ENCODE peak calls at places on chromosome 13, in nine cellular contexts. One of them, this sample, is unnamed.

GRCh38 chr13:98945863-98946605 is 31.8 kb downstream of the DOCK9 start:
- DNase-seq in C1 segment of cervical spinal cord: no peak
- DNase-seq in fibroblast of the aortic adventitia: no peak
- DNase-seq in NCI-H1436: no peak
- DNase-seq in transverse colon: no peak
- DNase-seq in left colon: no peak
- DNase-seq in ELR: peak
- DNase-seq in dorsolateral prefrontal cortex: no peak
- DNase-seq in T follicular helper cell: no peak
- DNase-seq in this sample: no peak

GRCh38 chr13:44273991-44274810 is 99.4 kb upstream of the SERP2 start:
- DNase-seq in fibroblast of the aortic adventitia: peak
- DNase-seq in T follicular helper cell: no peak
- DNase-seq in C1 segment of cervical spinal cord: no peak
- DNase-seq in NCI-H1436: no peak
- DNase-seq in transverse colon: no peak
- DNase-seq in left colon: no peak
- DNase-seq in dorsolateral prefrontal cortex: no peak
- DNase-seq in ELR: peak
- DNase-seq in this sample: no peak

GRCh38 chr13:45728759-45729158 is 26.6 kb downstream of the CBY2 start:
- DNase-seq in NCI-H1436: no peak
- DNase-seq in left colon: no peak
- DNase-seq in T follicular helper cell: no peak
- DNase-seq in ELR: peak
- DNase-seq in dorsolateral prefrontal cortex: no peak
- DNase-seq in transverse colon: no peak
- DNase-seq in fibroblast of the aortic adventitia: no peak
- DNase-seq in C1 segment of cervical spinal cord: no peak
- DNase-seq in this sample: no peak

GRCh38 chr13:24339937-24340607 is 30.7 kb downstream of the C1QTNF9 start:
- DNase-seq in NCI-H1436: no peak
- DNase-seq in dorsolateral prefrontal cortex: no peak
- DNase-seq in fibroblast of the aortic adventitia: no peak
- DNase-seq in transverse colon: no peak
- DNase-seq in left colon: no peak
- DNase-seq in T follicular helper cell: no peak
- DNase-seq in ELR: no peak
- DNase-seq in C1 segment of cervical spinal cord: no peak
- DNase-seq in this sample: no peak

GRCh38 chr13:30918662-30919405 is 12.8 kb downstream of the MEDAG start:
- DNase-seq in transverse colon: no peak
- DNase-seq in left colon: no peak
- DNase-seq in C1 segment of cervical spinal cord: no peak
- DNase-seq in ELR: no peak
- DNase-seq in NCI-H1436: no peak
- DNase-seq in T follicular helper cell: no peak
- DNase-seq in fibroblast of the aortic adventitia: no peak
- DNase-seq in dorsolateral prefrontal cortex: no peak
- DNase-seq in this sample: no peak

GRCh38 chr13:43852923-43853404 is 26.6 kb downstream of the CCDC122 start:
- DNase-seq in transverse colon: no peak
- DNase-seq in NCI-H1436: no peak
- DNase-seq in left colon: no peak
- DNase-seq in fibroblast of the aortic adventitia: no peak
- DNase-seq in T follicular helper cell: no peak
- DNase-seq in ELR: no peak
- DNase-seq in dorsolateral prefrontal cortex: no peak
- DNase-seq in C1 segment of cervical spinal cord: no peak
- DNase-seq in this sample: no peak

GRCh38 chr13:101757446-101758039 is 305.1 kb downstream of the ITGBL1 start:
- DNase-seq in NCI-H1436: peak
- DNase-seq in C1 segment of cervical spinal cord: no peak
- DNase-seq in transverse colon: no peak
- DNase-seq in left colon: no peak
- DNase-seq in ELR: peak
- DNase-seq in fibroblast of the aortic adventitia: peak
- DNase-seq in dorsolateral prefrontal cortex: no peak
- DNase-seq in T follicular helper cell: no peak
- DNase-seq in this sample: peak

GRCh38 chr13:112059457-112060317 is 7.3 kb upstream of the SOX1 start:
- DNase-seq in dorsolateral prefrontal cortex: no peak
- DNase-seq in fibroblast of the aortic adventitia: no peak
- DNase-seq in NCI-H1436: no peak
- DNase-seq in ELR: no peak
- DNase-seq in T follicular helper cell: no peak
- DNase-seq in C1 segment of cervical spinal cord: no peak
- DNase-seq in transverse colon: no peak
- DNase-seq in left colon: no peak
- DNase-seq in this sample: no peak

GRCh38 chr13:63691474-63691873 is 2275.8 kb upstream of the PCDH20 start:
- DNase-seq in left colon: no peak
- DNase-seq in fibroblast of the aortic adventitia: no peak
- DNase-seq in NCI-H1436: no peak
- DNase-seq in T follicular helper cell: no peak
- DNase-seq in transverse colon: no peak
- DNase-seq in C1 segment of cervical spinal cord: no peak
- DNase-seq in ELR: no peak
- DNase-seq in dorsolateral prefrontal cortex: no peak
- DNase-seq in this sample: no peak

GRCh38 chr13:36918246-36919060 is 1.6 kb downstream of the SMAD9 start:
- DNase-seq in fibroblast of the aortic adventitia: no peak
- DNase-seq in C1 segment of cervical spinal cord: no peak
- DNase-seq in dorsolateral prefrontal cortex: no peak
- DNase-seq in ELR: peak
- DNase-seq in T follicular helper cell: no peak
- DNase-seq in transverse colon: no peak
- DNase-seq in left colon: no peak
- DNase-seq in NCI-H1436: no peak
- DNase-seq in this sample: no peak

GRCh38 chr13:40433577-40433976 is 232.9 kb downstream of the FOXO1 start:
- DNase-seq in left colon: no peak
- DNase-seq in ELR: peak
- DNase-seq in dorsolateral prefrontal cortex: no peak
- DNase-seq in T follicular helper cell: peak
- DNase-seq in fibroblast of the aortic adventitia: no peak
- DNase-seq in transverse colon: peak
- DNase-seq in NCI-H1436: no peak
- DNase-seq in C1 segment of cervical spinal cord: no peak
- DNase-seq in this sample: no peak

GRCh38 chr13:28128030-28128429 is 10.3 kb upstream of the PAN3 start:
- DNase-seq in left colon: no peak
- DNase-seq in fibroblast of the aortic adventitia: no peak
- DNase-seq in dorsolateral prefrontal cortex: no peak
- DNase-seq in ELR: no peak
- DNase-seq in NCI-H1436: no peak
- DNase-seq in T follicular helper cell: no peak
- DNase-seq in C1 segment of cervical spinal cord: peak
- DNase-seq in transverse colon: no peak
- DNase-seq in this sample: no peak

GRCh38 chr13:86918682-86919081 is 752.5 kb upstream of the SLITRK5 start:
- DNase-seq in T follicular helper cell: no peak
- DNase-seq in left colon: no peak
- DNase-seq in ELR: no peak
- DNase-seq in NCI-H1436: no peak
- DNase-seq in C1 segment of cervical spinal cord: no peak
- DNase-seq in transverse colon: no peak
- DNase-seq in fibroblast of the aortic adventitia: no peak
- DNase-seq in dorsolateral prefrontal cortex: no peak
- DNase-seq in this sample: no peak

GRCh38 chr13:46134961-46135522 is 30.2 kb upstream of the CPB2 start:
- DNase-seq in C1 segment of cervical spinal cord: no peak
- DNase-seq in left colon: no peak
- DNase-seq in fibroblast of the aortic adventitia: no peak
- DNase-seq in NCI-H1436: no peak
- DNase-seq in ELR: no peak
- DNase-seq in T follicular helper cell: no peak
- DNase-seq in transverse colon: no peak
- DNase-seq in dorsolateral prefrontal cortex: no peak
- DNase-seq in this sample: peak

GRCh38 chr13:100913143-100913542 is 238.5 kb upstream of the TMTC4 start:
- DNase-seq in fibroblast of the aortic adventitia: no peak
- DNase-seq in dorsolateral prefrontal cortex: no peak
- DNase-seq in left colon: no peak
- DNase-seq in C1 segment of cervical spinal cord: no peak
- DNase-seq in ELR: no peak
- DNase-seq in transverse colon: no peak
- DNase-seq in T follicular helper cell: no peak
- DNase-seq in NCI-H1436: no peak
- DNase-seq in this sample: no peak

GRCh38 chr13:67001363-67001762 is 228.8 kb downstream of the PCDH9 start:
- DNase-seq in left colon: no peak
- DNase-seq in C1 segment of cervical spinal cord: no peak
- DNase-seq in fibroblast of the aortic adventitia: no peak
- DNase-seq in dorsolateral prefrontal cortex: no peak
- DNase-seq in T follicular helper cell: no peak
- DNase-seq in transverse colon: no peak
- DNase-seq in NCI-H1436: no peak
- DNase-seq in ELR: no peak
- DNase-seq in this sample: no peak

GRCh38 chr13:42859760-42860159 is 78.4 kb downstream of the FAM216B start:
- DNase-seq in fibroblast of the aortic adventitia: no peak
- DNase-seq in left colon: no peak
- DNase-seq in transverse colon: no peak
- DNase-seq in NCI-H1436: no peak
- DNase-seq in dorsolateral prefrontal cortex: no peak
- DNase-seq in T follicular helper cell: no peak
- DNase-seq in C1 segment of cervical spinal cord: no peak
- DNase-seq in ELR: no peak
- DNase-seq in this sample: no peak

GRCh38 chr13:97212540-97213146 is 9.5 kb upstream of the MBNL2 start:
- DNase-seq in fibroblast of the aortic adventitia: peak
- DNase-seq in dorsolateral prefrontal cortex: no peak
- DNase-seq in ELR: peak
- DNase-seq in T follicular helper cell: no peak
- DNase-seq in transverse colon: peak
- DNase-seq in NCI-H1436: no peak
- DNase-seq in left colon: no peak
- DNase-seq in C1 segment of cervical spinal cord: no peak
- DNase-seq in this sample: no peak

GRCh38 chr13:60627071-60627686 is 230.2 kb downstream of the TDRD3 start:
- DNase-seq in dorsolateral prefrontal cortex: no peak
- DNase-seq in fibroblast of the aortic adventitia: peak
- DNase-seq in left colon: no peak
- DNase-seq in ELR: peak
- DNase-seq in NCI-H1436: peak
- DNase-seq in T follicular helper cell: no peak
- DNase-seq in C1 segment of cervical spinal cord: no peak
- DNase-seq in transverse colon: no peak
- DNase-seq in this sample: peak

GRCh38 chr13:101346942-101347728 is 69.2 kb downstream of the NALCN start:
- DNase-seq in NCI-H1436: no peak
- DNase-seq in ELR: peak
- DNase-seq in C1 segment of cervical spinal cord: no peak
- DNase-seq in fibroblast of the aortic adventitia: peak
- DNase-seq in transverse colon: no peak
- DNase-seq in left colon: no peak
- DNase-seq in dorsolateral prefrontal cortex: no peak
- DNase-seq in T follicular helper cell: no peak
- DNase-seq in this sample: no peak

GRCh38 chr13:97583884-97584497 is 150.0 kb downstream of the RAP2A start:
- DNase-seq in C1 segment of cervical spinal cord: no peak
- DNase-seq in ELR: no peak
- DNase-seq in T follicular helper cell: no peak
- DNase-seq in fibroblast of the aortic adventitia: no peak
- DNase-seq in NCI-H1436: no peak
- DNase-seq in left colon: no peak
- DNase-seq in transverse colon: no peak
- DNase-seq in dorsolateral prefrontal cortex: no peak
- DNase-seq in this sample: no peak

GRCh38 chr13:50400930-50401553 is 385.8 kb downstream of the KCNRG start:
- DNase-seq in C1 segment of cervical spinal cord: no peak
- DNase-seq in ELR: peak
- DNase-seq in transverse colon: no peak
- DNase-seq in T follicular helper cell: no peak
- DNase-seq in fibroblast of the aortic adventitia: peak
- DNase-seq in dorsolateral prefrontal cortex: peak
- DNase-seq in left colon: no peak
- DNase-seq in NCI-H1436: no peak
- DNase-seq in this sample: no peak

GRCh38 chr13:34162545-34162936 is 344.6 kb downstream of the RFC3 start:
- DNase-seq in C1 segment of cervical spinal cord: no peak
- DNase-seq in left colon: no peak
- DNase-seq in T follicular helper cell: no peak
- DNase-seq in ELR: peak
- DNase-seq in fibroblast of the aortic adventitia: peak
- DNase-seq in transverse colon: no peak
- DNase-seq in dorsolateral prefrontal cortex: no peak
- DNase-seq in NCI-H1436: no peak
- DNase-seq in this sample: no peak

GRCh38 chr13:28820099-28821051 is at the start of gene MTUS2:
- DNase-seq in C1 segment of cervical spinal cord: no peak
- DNase-seq in dorsolateral prefrontal cortex: peak
- DNase-seq in transverse colon: no peak
- DNase-seq in NCI-H1436: no peak
- DNase-seq in T follicular helper cell: no peak
- DNase-seq in fibroblast of the aortic adventitia: no peak
- DNase-seq in left colon: no peak
- DNase-seq in ELR: no peak
- DNase-seq in this sample: peak

GRCh38 chr13:34833562-34834182 is 108.4 kb upstream of the NBEA start:
- DNase-seq in left colon: no peak
- DNase-seq in C1 segment of cervical spinal cord: no peak
- DNase-seq in ELR: peak
- DNase-seq in transverse colon: no peak
- DNase-seq in fibroblast of the aortic adventitia: no peak
- DNase-seq in NCI-H1436: no peak
- DNase-seq in dorsolateral prefrontal cortex: no peak
- DNase-seq in T follicular helper cell: no peak
- DNase-seq in this sample: no peak

GRCh38 chr13:95185851-95186250 is 115.4 kb downstream of the ABCC4 start:
- DNase-seq in fibroblast of the aortic adventitia: no peak
- DNase-seq in transverse colon: no peak
- DNase-seq in NCI-H1436: no peak
- DNase-seq in ELR: no peak
- DNase-seq in T follicular helper cell: peak
- DNase-seq in C1 segment of cervical spinal cord: no peak
- DNase-seq in left colon: no peak
- DNase-seq in dorsolateral prefrontal cortex: no peak
- DNase-seq in this sample: no peak

GRCh38 chr13:45370922-45371406 is 30.0 kb upstream of the TPT1 start:
- DNase-seq in left colon: peak
- DNase-seq in dorsolateral prefrontal cortex: peak
- DNase-seq in fibroblast of the aortic adventitia: peak
- DNase-seq in NCI-H1436: no peak
- DNase-seq in transverse colon: peak
- DNase-seq in T follicular helper cell: peak
- DNase-seq in C1 segment of cervical spinal cord: no peak
- DNase-seq in ELR: peak
- DNase-seq in this sample: peak

GRCh38 chr13:37995052-37995451 is 125.5 kb upstream of the TRPC4 start:
- DNase-seq in C1 segment of cervical spinal cord: no peak
- DNase-seq in dorsolateral prefrontal cortex: no peak
- DNase-seq in ELR: peak
- DNase-seq in fibroblast of the aortic adventitia: no peak
- DNase-seq in NCI-H1436: peak
- DNase-seq in left colon: no peak
- DNase-seq in transverse colon: no peak
- DNase-seq in T follicular helper cell: no peak
- DNase-seq in this sample: peak

GRCh38 chr13:49810825-49811526 is 18.5 kb upstream of the KPNA3 start:
- DNase-seq in dorsolateral prefrontal cortex: no peak
- DNase-seq in transverse colon: no peak
- DNase-seq in fibroblast of the aortic adventitia: peak
- DNase-seq in ELR: peak
- DNase-seq in C1 segment of cervical spinal cord: no peak
- DNase-seq in NCI-H1436: no peak
- DNase-seq in T follicular helper cell: no peak
- DNase-seq in left colon: no peak
- DNase-seq in this sample: no peak

GRCh38 chr13:99426426-99426825 is 74.8 kb upstream of the TM9SF2 start:
- DNase-seq in NCI-H1436: no peak
- DNase-seq in transverse colon: no peak
- DNase-seq in ELR: no peak
- DNase-seq in left colon: no peak
- DNase-seq in dorsolateral prefrontal cortex: no peak
- DNase-seq in T follicular helper cell: no peak
- DNase-seq in fibroblast of the aortic adventitia: no peak
- DNase-seq in C1 segment of cervical spinal cord: no peak
- DNase-seq in this sample: no peak

GRCh38 chr13:110245421-110245899 is 61.5 kb downstream of the COL4A1 start:
- DNase-seq in fibroblast of the aortic adventitia: peak
- DNase-seq in dorsolateral prefrontal cortex: no peak
- DNase-seq in T follicular helper cell: no peak
- DNase-seq in transverse colon: no peak
- DNase-seq in ELR: peak
- DNase-seq in NCI-H1436: no peak
- DNase-seq in C1 segment of cervical spinal cord: no peak
- DNase-seq in left colon: no peak
- DNase-seq in this sample: no peak

This sample was measured in NCI-H1105.